ENCODE peak calls at places on chromosomes 5 and 9, in eight cellular contexts. M is ACHN; G is activated T-cell treated with anti-CD3 and anti-CD28 coated beads, Interleukin-2, amount 50 U/mL, for 1 hour; O is stimulated activated CD4-positive, alpha-beta T cell treated with anti-CD3 and anti-CD28 coated beads, Interleukin-15, amount 100 ng/mL, for 24 hours; Y is kidney tubule cell; K is astrocyte of the spinal cord; V is stimulated activated CD8-positive, alpha-beta memory T cell treated with anti-CD3 and anti-CD28 coated beads, Interleukin-7, amount 100 ng/mL, for 1 hour; A is retina. S is an unnamed sample.

GRCh38 chr9:3008091-3008490 is 164.2 kb upstream of the PUM3 start:
- DNase-seq in M (no peak), G (no peak), O (no peak), Y (no peak), K (no peak), V (no peak), A (no peak), S (no peak)

GRCh38 chr9:70031141-70031545 is 12.5 kb upstream of the MAMDC2 start:
- DNase-seq in M (no peak), G (no peak), O (no peak), Y (peak; percentile 51), K (peak; percentile 79), V (no peak), A (no peak), S (peak; percentile 78)

GRCh38 chr5:59588922-59589321 is 304.6 kb downstream of the PDE4D start:
- DNase-seq in M (peak; percentile 74), G (no peak), O (no peak), Y (peak; percentile 80), K (peak; percentile 64), V (no peak), A (no peak), S (peak; percentile 22)

GRCh38 chr5:165138261-165138660 is 1632.8 kb downstream of the MAT2B start:
- DNase-seq in M (no peak), G (no peak), O (no peak), Y (no peak), K (peak; percentile 22), V (no peak), A (peak; percentile 3), S (no peak)

GRCh38 chr9:116939605-116940004 is 252.5 kb downstream of the TRIM32 start:
- DNase-seq in M (no peak), G (no peak), O (no peak), Y (peak; percentile 78), K (peak; percentile 3), V (no peak), A (no peak), S (peak; percentile 1)

GRCh38 chr5:35198096-35198495 is 32.2 kb downstream of the PRLR start:
- DNase-seq in M (no peak), G (no peak), O (no peak), Y (peak; percentile 66), K (peak; percentile 70), V (no peak), A (no peak), S (peak; percentile 69)

GRCh38 chr9:125272697-125273096 is 11.1 kb downstream of the GAPVD1 start:
- DNase-seq in M (no peak), G (no peak), O (no peak), Y (no peak), K (no peak), V (no peak), A (no peak), S (peak; percentile 83)

GRCh38 chr9:132669636-132670358 is at the start of gene DDX31:
- DNase-seq in M (peak; percentile 68), G (peak; percentile 91), O (peak; percentile 92), Y (peak; percentile 86), K (peak; percentile 83), V (peak; percentile 63), A (peak; percentile 98), S (peak; percentile 82)

GRCh38 chr9:75910716-75911115 is 20.2 kb downstream of the PCSK5 start:
- DNase-seq in M (no peak), G (no peak), O (no peak), Y (no peak), K (peak; percentile 8), V (no peak), A (no peak), S (no peak)

GRCh38 chr9:121840838-121841760 is 189.7 kb downstream of the DAB2IP start:
- DNase-seq in M (no peak), G (no peak), O (peak; percentile 21), Y (peak; percentile 89), K (no peak), V (no peak), A (no peak), S (no peak)

GRCh38 chr5:127840198-127840524 is 137.0 kb downstream of the CCDC192 start:
- DNase-seq in M (no peak), G (no peak), O (no peak), Y (no peak), K (no peak), V (no peak), A (no peak), S (no peak)